ENCODE peak calls at places on chromosomes 6 and 20, in eight cellular contexts. One of them, this sample, is unnamed. For H3K9me3, the result is how much of the 10 kb centered on the place peaks cover.

GRCh38 chr6:165723326-165723725 is 60.3 kb upstream of the PDE10A start:
- DNase-seq in WERI-Rb-1: no peak
- DNase-seq in SJSA1: no peak
- DNase-seq in cardiac muscle cell: no peak
- DNase-seq in neuronal stem cell: no peak
- DNase-seq in CD8-positive, alpha-beta T cell: no peak
- DNase-seq in aorta: no peak
- DNase-seq in breast epithelium: no peak
- DNase-seq in this sample: no peak

GRCh38 chr6:46323312-46323965 is 152.7 kb upstream of the ENPP5 start:
- DNase-seq in CD8-positive, alpha-beta T cell: no peak
- DNase-seq in cardiac muscle cell: no peak
- DNase-seq in breast epithelium: no peak
- DNase-seq in neuronal stem cell: no peak
- DNase-seq in aorta: no peak
- DNase-seq in SJSA1: no peak
- DNase-seq in WERI-Rb-1: no peak
- DNase-seq in this sample: no peak

GRCh38 chr6:133132092-133132491 is 109.1 kb upstream of the EYA4 start:
- DNase-seq in WERI-Rb-1: no peak
- DNase-seq in SJSA1: no peak
- DNase-seq in breast epithelium: no peak
- DNase-seq in neuronal stem cell: no peak
- DNase-seq in aorta: no peak
- DNase-seq in cardiac muscle cell: peak
- DNase-seq in CD8-positive, alpha-beta T cell: no peak
- DNase-seq in this sample: no peak

GRCh38 chr6:108116424-108116780 is 41.9 kb upstream of the OSTM1 start:
- DNase-seq in SJSA1: no peak
- DNase-seq in neuronal stem cell: no peak
- DNase-seq in CD8-positive, alpha-beta T cell: no peak
- DNase-seq in cardiac muscle cell: no peak
- DNase-seq in aorta: no peak
- DNase-seq in WERI-Rb-1: no peak
- DNase-seq in breast epithelium: no peak
- DNase-seq in this sample: no peak

GRCh38 chr20:62768234-62768814 is 27.9 kb upstream of the MRGBP start:
- DNase-seq in cardiac muscle cell: no peak
- DNase-seq in breast epithelium: no peak
- DNase-seq in WERI-Rb-1: no peak
- DNase-seq in neuronal stem cell: no peak
- DNase-seq in aorta: peak
- DNase-seq in CD8-positive, alpha-beta T cell: no peak
- DNase-seq in SJSA1: no peak
- DNase-seq in this sample: no peak

GRCh38 chr6:5054427-5054873 is 30.7 kb upstream of the PPP1R3G start:
- DNase-seq in breast epithelium: no peak
- DNase-seq in CD8-positive, alpha-beta T cell: no peak
- DNase-seq in cardiac muscle cell: no peak
- DNase-seq in SJSA1: no peak
- DNase-seq in neuronal stem cell: no peak
- DNase-seq in aorta: no peak
- DNase-seq in WERI-Rb-1: no peak
- DNase-seq in this sample: no peak

GRCh38 chr6:70371454-70372105 is 41.7 kb upstream of the FAM135A start:
- DNase-seq in breast epithelium: no peak
- DNase-seq in WERI-Rb-1: no peak
- DNase-seq in aorta: no peak
- DNase-seq in SJSA1: peak
- DNase-seq in neuronal stem cell: no peak
- DNase-seq in CD8-positive, alpha-beta T cell: no peak
- DNase-seq in cardiac muscle cell: peak
- DNase-seq in this sample: no peak

GRCh38 chr6:7777062-7777461 is 51.2 kb downstream of the BMP6 start:
- DNase-seq in breast epithelium: no peak
- DNase-seq in CD8-positive, alpha-beta T cell: no peak
- DNase-seq in SJSA1: no peak
- DNase-seq in WERI-Rb-1: peak
- DNase-seq in cardiac muscle cell: no peak
- DNase-seq in neuronal stem cell: no peak
- DNase-seq in aorta: no peak
- DNase-seq in this sample: no peak

GRCh38 chr6:46651006-46651405 is 1.6 kb downstream of the CYP39A1 start:
- DNase-seq in aorta: no peak
- DNase-seq in neuronal stem cell: no peak
- DNase-seq in CD8-positive, alpha-beta T cell: no peak
- DNase-seq in cardiac muscle cell: no peak
- DNase-seq in breast epithelium: no peak
- DNase-seq in WERI-Rb-1: no peak
- DNase-seq in SJSA1: no peak
- DNase-seq in this sample: no peak

GRCh38 chr6:151379933-151380847 is 11.2 kb downstream of the ZBTB2 start:
- DNase-seq in neuronal stem cell: no peak
- DNase-seq in cardiac muscle cell: no peak
- DNase-seq in CD8-positive, alpha-beta T cell: no peak
- DNase-seq in SJSA1: no peak
- DNase-seq in breast epithelium: no peak
- DNase-seq in aorta: no peak
- DNase-seq in WERI-Rb-1: no peak
- DNase-seq in this sample: no peak

GRCh38 chr6:42093582-42094329 is 43.4 kb downstream of the TAF8 start:
- DNase-seq in neuronal stem cell: no peak
- DNase-seq in cardiac muscle cell: peak
- DNase-seq in breast epithelium: no peak
- DNase-seq in CD8-positive, alpha-beta T cell: no peak
- DNase-seq in SJSA1: no peak
- DNase-seq in WERI-Rb-1: peak
- DNase-seq in aorta: no peak
- DNase-seq in this sample: no peak

GRCh38 chr6:79861023-79861422 is 86.3 kb downstream of the ELOVL4 start:
- DNase-seq in neuronal stem cell: no peak
- DNase-seq in aorta: no peak
- DNase-seq in SJSA1: no peak
- DNase-seq in breast epithelium: no peak
- DNase-seq in WERI-Rb-1: peak
- DNase-seq in CD8-positive, alpha-beta T cell: no peak
- DNase-seq in cardiac muscle cell: peak
- DNase-seq in this sample: peak

GRCh38 chr6:106901062-106901461 is 73.5 kb downstream of the CD24 start:
- DNase-seq in aorta: no peak
- DNase-seq in WERI-Rb-1: no peak
- DNase-seq in cardiac muscle cell: no peak
- DNase-seq in CD8-positive, alpha-beta T cell: no peak
- DNase-seq in breast epithelium: no peak
- DNase-seq in neuronal stem cell: no peak
- DNase-seq in SJSA1: no peak
- DNase-seq in this sample: no peak
- H3K9me3 ChIP-seq in aorta: under half
- H3K9me3 ChIP-seq in WERI-Rb-1: under half
- H3K9me3 ChIP-seq in cardiac muscle cell: under half
- H3K9me3 ChIP-seq in CD8-positive, alpha-beta T cell: under half
- H3K9me3 ChIP-seq in breast epithelium: under half
- H3K9me3 ChIP-seq in neuronal stem cell: under half
- H3K9me3 ChIP-seq in SJSA1: under half
- H3K9me3 ChIP-seq in this sample: under half

DNA sequence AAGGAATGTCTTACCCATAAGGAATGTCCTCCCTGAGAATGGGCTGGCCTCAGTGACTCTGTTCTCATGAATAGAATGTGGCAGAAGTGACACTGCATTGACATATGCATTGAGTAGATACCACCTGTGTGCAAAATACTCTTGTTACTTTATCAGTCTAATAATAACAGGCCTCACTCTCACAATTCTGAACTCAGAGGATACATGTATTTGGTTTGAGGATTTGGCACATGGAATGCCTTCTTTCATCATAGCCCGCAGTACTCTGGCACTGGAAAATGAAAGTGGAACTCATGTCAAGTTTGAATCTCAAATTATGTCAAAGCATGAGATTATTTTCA is 52.9 kb upstream of the PLCB4 start:
- DNase-seq in SJSA1: peak
- DNase-seq in cardiac muscle cell: no peak
- DNase-seq in CD8-positive, alpha-beta T cell: no peak
- DNase-seq in WERI-Rb-1: no peak
- DNase-seq in aorta: no peak
- DNase-seq in breast epithelium: no peak
- DNase-seq in neuronal stem cell: no peak
- DNase-seq in this sample: no peak
- H3K4me3 ChIP-seq in SJSA1: no peak
- H3K4me3 ChIP-seq in cardiac muscle cell: no peak
- H3K4me3 ChIP-seq in CD8-positive, alpha-beta T cell: no peak
- H3K4me3 ChIP-seq in WERI-Rb-1: no peak
- H3K4me3 ChIP-seq in aorta: no peak
- H3K4me3 ChIP-seq in breast epithelium: no peak
- H3K4me3 ChIP-seq in neuronal stem cell: no peak
- H3K4me3 ChIP-seq in this sample: no peak

DNA sequence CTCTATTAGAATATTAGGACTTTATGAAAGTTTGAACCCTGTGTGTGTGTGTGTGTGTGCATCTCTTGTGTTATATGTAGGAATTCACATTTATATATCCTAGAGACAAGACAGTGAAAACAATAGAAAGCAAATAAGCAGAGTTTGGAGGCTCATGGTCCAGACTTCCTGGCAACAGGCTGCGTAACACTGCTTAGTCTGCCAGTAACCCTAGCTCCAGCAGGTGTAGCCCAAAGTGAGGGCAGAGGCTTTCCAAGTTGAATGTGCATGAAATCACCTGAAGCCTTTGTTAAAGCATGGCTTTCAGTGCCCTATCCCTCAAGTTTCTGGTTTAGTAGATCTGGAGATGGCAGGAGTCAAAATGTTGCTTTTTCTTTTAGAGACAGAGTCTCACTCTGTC is 569.9 kb downstream of the KIF16B start:
- DNase-seq in breast epithelium: no peak
- DNase-seq in aorta: no peak
- DNase-seq in neuronal stem cell: no peak
- DNase-seq in SJSA1: no peak
- DNase-seq in WERI-Rb-1: no peak
- DNase-seq in CD8-positive, alpha-beta T cell: no peak
- DNase-seq in cardiac muscle cell: no peak
- DNase-seq in this sample: no peak
- H3K9me3 ChIP-seq in breast epithelium: under half
- H3K9me3 ChIP-seq in aorta: under half
- H3K9me3 ChIP-seq in neuronal stem cell: under half
- H3K9me3 ChIP-seq in SJSA1: under half
- H3K9me3 ChIP-seq in WERI-Rb-1: under half
- H3K9me3 ChIP-seq in CD8-positive, alpha-beta T cell: under half
- H3K9me3 ChIP-seq in cardiac muscle cell: under half
- H3K9me3 ChIP-seq in this sample: under half

GRCh38 chr6:2819891-2820814 is 21.5 kb downstream of the SERPINB1 start:
- DNase-seq in breast epithelium: no peak
- DNase-seq in SJSA1: no peak
- DNase-seq in CD8-positive, alpha-beta T cell: no peak
- DNase-seq in cardiac muscle cell: no peak
- DNase-seq in neuronal stem cell: no peak
- DNase-seq in WERI-Rb-1: no peak
- DNase-seq in aorta: no peak
- DNase-seq in this sample: no peak

GRCh38 chr6:2818593-2818992 is 23.1 kb downstream of the SERPINB1 start:
- DNase-seq in breast epithelium: no peak
- DNase-seq in cardiac muscle cell: no peak
- DNase-seq in neuronal stem cell: no peak
- DNase-seq in CD8-positive, alpha-beta T cell: no peak
- DNase-seq in SJSA1: peak
- DNase-seq in WERI-Rb-1: no peak
- DNase-seq in aorta: no peak
- DNase-seq in this sample: no peak

GRCh38 chr6:2819115-2819514 is 22.5 kb downstream of the SERPINB1 start:
- DNase-seq in SJSA1: no peak
- DNase-seq in cardiac muscle cell: no peak
- DNase-seq in breast epithelium: no peak
- DNase-seq in neuronal stem cell: no peak
- DNase-seq in WERI-Rb-1: no peak
- DNase-seq in CD8-positive, alpha-beta T cell: no peak
- DNase-seq in aorta: no peak
- DNase-seq in this sample: no peak

GRCh38 chr6:2823104-2823850 is 18.4 kb downstream of the SERPINB1 start:
- DNase-seq in neuronal stem cell: no peak
- DNase-seq in CD8-positive, alpha-beta T cell: no peak
- DNase-seq in cardiac muscle cell: no peak
- DNase-seq in aorta: no peak
- DNase-seq in SJSA1: no peak
- DNase-seq in breast epithelium: no peak
- DNase-seq in WERI-Rb-1: no peak
- DNase-seq in this sample: no peak

DNA sequence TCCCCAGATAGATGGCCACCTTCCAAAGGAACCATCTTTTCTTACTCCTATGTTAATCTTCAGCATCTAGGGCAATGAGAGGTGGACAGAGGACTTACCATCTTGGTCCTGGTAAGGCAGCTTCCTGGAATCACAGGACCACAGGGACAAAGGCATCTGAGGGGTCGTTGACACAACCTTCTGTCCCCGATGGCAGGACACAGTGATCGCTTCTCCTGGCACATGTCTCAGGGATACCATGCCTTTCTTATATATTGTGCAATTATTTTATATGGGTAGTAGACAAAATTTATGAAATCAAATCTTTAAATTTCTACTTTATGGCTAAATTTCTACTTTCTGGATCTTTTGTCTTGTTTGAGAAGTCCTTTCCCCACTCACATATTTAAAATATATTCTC is 20.1 kb downstream of the SERPINB1 start:
- DNase-seq in breast epithelium: no peak
- DNase-seq in cardiac muscle cell: no peak
- DNase-seq in SJSA1: no peak
- DNase-seq in aorta: no peak
- DNase-seq in neuronal stem cell: no peak
- DNase-seq in WERI-Rb-1: no peak
- DNase-seq in CD8-positive, alpha-beta T cell: no peak
- DNase-seq in this sample: no peak
- H3K4me3 ChIP-seq in breast epithelium: no peak
- H3K4me3 ChIP-seq in cardiac muscle cell: no peak
- H3K4me3 ChIP-seq in SJSA1: no peak
- H3K4me3 ChIP-seq in aorta: no peak
- H3K4me3 ChIP-seq in neuronal stem cell: no peak
- H3K4me3 ChIP-seq in WERI-Rb-1: no peak
- H3K4me3 ChIP-seq in CD8-positive, alpha-beta T cell: no peak
- H3K4me3 ChIP-seq in this sample: no peak

DNA sequence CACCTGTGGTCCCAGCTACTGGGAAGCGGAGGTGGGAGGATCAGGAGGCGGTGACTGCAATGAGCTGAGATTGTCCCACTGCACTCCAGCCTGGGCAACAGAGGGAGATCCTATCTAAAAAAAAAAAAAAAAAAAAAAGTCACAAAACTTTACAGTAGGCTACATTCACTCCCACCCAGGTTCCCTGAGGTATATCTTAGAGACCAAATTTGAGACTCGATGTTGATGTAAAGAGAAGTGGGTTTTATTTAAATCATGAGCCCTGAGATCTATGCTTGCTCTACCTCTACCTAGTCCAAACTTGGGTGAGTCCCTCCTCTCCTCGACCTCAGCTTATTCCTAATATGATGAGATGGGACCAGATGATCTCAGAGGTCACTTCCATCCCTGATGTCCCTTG is 8.8 kb upstream of the DEF6 start:
- DNase-seq in aorta: no peak
- DNase-seq in SJSA1: no peak
- DNase-seq in neuronal stem cell: no peak
- DNase-seq in WERI-Rb-1: no peak
- DNase-seq in cardiac muscle cell: no peak
- DNase-seq in breast epithelium: no peak
- DNase-seq in CD8-positive, alpha-beta T cell: no peak
- DNase-seq in this sample: no peak
- H3K9me3 ChIP-seq in aorta: under half
- H3K9me3 ChIP-seq in SJSA1: under half
- H3K9me3 ChIP-seq in neuronal stem cell: under half
- H3K9me3 ChIP-seq in WERI-Rb-1: under half
- H3K9me3 ChIP-seq in cardiac muscle cell: under half
- H3K9me3 ChIP-seq in breast epithelium: under half
- H3K9me3 ChIP-seq in CD8-positive, alpha-beta T cell: under half
- H3K9me3 ChIP-seq in this sample: under half